ENCODE peak calls at places on chromosomes 6 and 20, in eight cellular contexts. P, J, O, R, E, V, C and D are unnamed samples.

GRCh38 chr6:157274471-157275226 is 48.7 kb downstream of the TMEM242 start:
- DNase-seq in V (peak), C (peak), P (peak), J (no peak), R (peak), O (no peak), E (peak), D (peak)

GRCh38 chr20:61353261-61353995 is 101.4 kb downstream of the CDH4 start:
- DNase-seq in V (no peak), O (peak), C (no peak), P (no peak), R (no peak), E (peak), J (no peak), D (no peak)

GRCh38 chr20:61254881-61255589 is 3.0 kb downstream of the CDH4 start:
- DNase-seq in O (peak), C (peak), P (no peak), J (no peak), V (no peak), E (no peak), R (no peak), D (no peak)

GRCh38 chr6:63527658-63528514 is 44.4 kb upstream of the LOC128125822 start:
- DNase-seq in J (peak), P (peak), C (peak), O (peak), E (no peak), R (no peak), V (no peak), D (no peak)

GRCh38 chr20:11132819-11133341 is 459.1 kb upstream of the JAG1 start:
- DNase-seq in E (no peak), R (no peak), P (no peak), V (no peak), O (no peak), C (no peak), J (no peak), D (no peak)

GRCh38 chr6:2902470-2902762 is 693 bp downstream of the SERPINB9 start:
- DNase-seq in E (no peak), J (no peak), O (peak), C (peak), R (no peak), P (no peak), V (no peak), D (no peak)

GRCh38 chr6:6434723-6435122 is 114.3 kb upstream of the F13A1 start:
- DNase-seq in R (no peak), J (no peak), E (no peak), P (no peak), V (no peak), O (no peak), C (no peak), D (no peak)

GRCh38 chr20:23638309-23638708 is 554 bp upstream of the CST3 start:
- DNase-seq in J (no peak), O (no peak), C (no peak), P (no peak), R (no peak), E (no peak), V (no peak), D (no peak)

GRCh38 chr6:157556671-157557430 is 175.9 kb downstream of the ZDHHC14 start:
- DNase-seq in V (no peak), E (no peak), O (no peak), J (no peak), R (no peak), C (no peak), P (peak), D (no peak)

GRCh38 chr6:110689275-110689935 is 125.9 kb downstream of the CDK19 start:
- DNase-seq in R (no peak), C (no peak), J (no peak), E (no peak), O (no peak), V (no peak), P (no peak), D (no peak)

GRCh38 chr6:16286151-16286522 is 47.8 kb downstream of the GMPR start:
- DNase-seq in E (no peak), V (no peak), R (peak), C (peak), J (peak), O (no peak), P (no peak), D (peak)

GRCh38 chr6:80182291-80182690 is 75.8 kb downstream of the BCKDHB start:
- DNase-seq in C (peak), P (no peak), E (no peak), V (no peak), O (peak), R (no peak), J (no peak), D (no peak)

GRCh38 chr6:2209226-2209809 is 36.1 kb downstream of the GMDS start:
- DNase-seq in J (peak), P (peak), V (no peak), C (peak), R (peak), E (no peak), O (no peak), D (peak)

GRCh38 chr6:22041797-22042489 is 254.9 kb downstream of the PRL start:
- DNase-seq in V (no peak), P (no peak), E (no peak), C (peak), O (no peak), J (no peak), R (no peak), D (no peak)

GRCh38 chr6:2103644-2104523 is 141.5 kb downstream of the GMDS start:
- DNase-seq in V (no peak), R (peak), O (no peak), J (peak), E (no peak), C (peak), P (no peak), D (peak)

GRCh38 chr20:8808180-8808535 is 260.7 kb upstream of the PLCB4 start:
- DNase-seq in J (no peak), R (no peak), O (no peak), P (no peak), V (no peak), C (no peak), E (no peak), D (no peak)

GRCh38 chr6:144912474-144912873 is 627.3 kb downstream of the UTRN start:
- DNase-seq in V (no peak), E (no peak), C (peak), J (no peak), R (no peak), O (no peak), P (no peak), D (no peak)

GRCh38 chr6:5412017-5412416 is 150.7 kb downstream of the FARS2 start:
- DNase-seq in V (no peak), P (no peak), J (no peak), R (no peak), E (no peak), C (no peak), O (no peak), D (no peak)

GRCh38 chr20:675453-676314 is at the start of gene SCRT2:
- DNase-seq in C (peak), P (peak), J (no peak), O (no peak), E (peak), R (peak), V (peak), D (peak)

GRCh38 chr20:7691647-7692046 is 248.6 kb downstream of the HAO1 start:
- DNase-seq in V (no peak), P (no peak), E (no peak), R (no peak), J (no peak), O (no peak), C (no peak), D (no peak)

GRCh38 chr20:9035129-9035528 is 33.8 kb upstream of the PLCB4 start:
- DNase-seq in C (peak), O (peak), R (no peak), P (no peak), V (no peak), J (no peak), E (no peak), D (no peak)

GRCh38 chr6:105359419-105360366 is 43.2 kb downstream of the PREP start:
- DNase-seq in E (no peak), V (no peak), P (no peak), C (peak), R (peak), J (no peak), O (peak), D (no peak)

GRCh38 chr20:3818155-3819151 is 1.9 kb upstream of the AP5S1 start:
- DNase-seq in O (no peak), P (peak), V (no peak), J (peak), R (peak), C (peak), E (no peak), D (peak)

GRCh38 chr20:50678213-50678898 is 13.0 kb downstream of the RIPOR3 start:
- DNase-seq in J (no peak), O (no peak), V (no peak), E (no peak), C (peak), P (peak), R (no peak), D (no peak)

GRCh38 chr6:90088009-90088408 is 193.7 kb downstream of the GJA10 start:
- DNase-seq in V (no peak), E (no peak), P (no peak), J (no peak), C (peak), O (peak), R (no peak), D (no peak)

GRCh38 chr20:23939641-23940040 is 48.9 kb downstream of the GGTLC1 start:
- DNase-seq in E (no peak), C (no peak), J (no peak), V (no peak), P (no peak), R (no peak), O (no peak), D (no peak)

GRCh38 chr6:54308677-54309315 is 555 bp downstream of the TINAG start:
- DNase-seq in C (no peak), V (no peak), P (no peak), O (no peak), E (no peak), R (no peak), J (no peak), D (no peak)

GRCh38 chr20:2084703-2085102 is 16.9 kb upstream of the STK35 start:
- DNase-seq in C (no peak), O (no peak), P (no peak), R (no peak), E (no peak), V (no peak), J (no peak), D (no peak)

GRCh38 chr20:14955396-14955795 is 618.0 kb upstream of the FLRT3 start:
- DNase-seq in E (no peak), J (no peak), R (no peak), V (no peak), C (no peak), P (no peak), O (no peak), D (no peak)

GRCh38 chr6:43521836-43522235 is 4.9 kb downstream of the POLR1C start:
- DNase-seq in R (no peak), E (no peak), P (no peak), C (no peak), V (no peak), O (no peak), J (no peak), D (no peak)

GRCh38 chr6:116575227-116575626 is 3.9 kb downstream of the RWDD1 start:
- DNase-seq in O (no peak), V (no peak), P (no peak), R (no peak), E (no peak), C (no peak), J (no peak), D (no peak)

GRCh38 chr6:296151-297122 is 4.2 kb downstream of the DUSP22 start:
- DNase-seq in E (no peak), C (peak), O (no peak), R (peak), V (no peak), J (no peak), P (peak), D (peak)

GRCh38 chr20:8764289-8764962 is 304.5 kb upstream of the PLCB4 start:
- DNase-seq in E (no peak), C (peak), J (no peak), R (no peak), O (no peak), P (peak), V (no peak), D (no peak)

GRCh38 chr6:25193865-25194679 is 85.1 kb upstream of the CARMIL1 start:
- DNase-seq in V (no peak), O (no peak), C (no peak), E (no peak), R (no peak), P (no peak), J (no peak), D (no peak)

GRCh38 chr20:25205277-25206062 is 10.0 kb downstream of the ENTPD6 start:
- DNase-seq in P (no peak), C (no peak), J (no peak), R (peak), O (no peak), V (no peak), E (no peak), D (no peak)

GRCh38 chr6:151240861-151241642 is 1.3 kb downstream of the AKAP12 start:
- DNase-seq in E (peak), V (no peak), P (peak), C (peak), O (no peak), R (peak), J (no peak), D (peak)

DNA sequence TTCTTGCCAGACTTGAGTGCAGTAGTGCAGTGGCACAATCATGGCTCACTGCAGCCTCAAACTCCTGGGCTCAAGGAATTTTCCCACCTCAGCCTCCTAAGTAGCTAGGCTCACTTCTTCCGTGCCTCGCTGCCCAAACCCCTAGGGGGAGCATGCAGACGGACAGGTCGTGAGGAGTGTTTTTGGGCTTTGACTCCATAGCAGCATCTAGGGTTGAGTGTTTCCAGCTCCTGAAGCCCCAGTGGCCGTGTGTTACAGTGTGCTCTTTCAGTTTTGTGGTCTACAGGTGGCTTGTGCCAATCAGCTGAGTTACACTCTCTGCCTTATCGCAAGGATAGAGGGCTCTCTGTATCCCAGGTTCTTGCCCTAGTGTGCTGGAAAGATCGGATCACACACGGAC is 33.4 kb downstream of the NCOA3 start:
- DNase-seq in R (no peak), J (no peak), E (no peak), C (no peak), P (no peak), O (no peak), V (no peak), D (no peak)
- TF ChIP-seq CTCF in R (no peak), J (peak), E (no peak), C (peak), P (no peak), O (no peak), V (no peak), D (peak)

GRCh38 chr6:12640438-12640837 is 76.1 kb upstream of the PHACTR1 start:
- DNase-seq in V (no peak), J (no peak), C (no peak), O (no peak), R (no peak), E (no peak), P (no peak), D (no peak)
- TF ChIP-seq CTCF in V (no peak), J (no peak), C (no peak), O (no peak), R (no peak), E (no peak), P (no peak), D (no peak)

DNA sequence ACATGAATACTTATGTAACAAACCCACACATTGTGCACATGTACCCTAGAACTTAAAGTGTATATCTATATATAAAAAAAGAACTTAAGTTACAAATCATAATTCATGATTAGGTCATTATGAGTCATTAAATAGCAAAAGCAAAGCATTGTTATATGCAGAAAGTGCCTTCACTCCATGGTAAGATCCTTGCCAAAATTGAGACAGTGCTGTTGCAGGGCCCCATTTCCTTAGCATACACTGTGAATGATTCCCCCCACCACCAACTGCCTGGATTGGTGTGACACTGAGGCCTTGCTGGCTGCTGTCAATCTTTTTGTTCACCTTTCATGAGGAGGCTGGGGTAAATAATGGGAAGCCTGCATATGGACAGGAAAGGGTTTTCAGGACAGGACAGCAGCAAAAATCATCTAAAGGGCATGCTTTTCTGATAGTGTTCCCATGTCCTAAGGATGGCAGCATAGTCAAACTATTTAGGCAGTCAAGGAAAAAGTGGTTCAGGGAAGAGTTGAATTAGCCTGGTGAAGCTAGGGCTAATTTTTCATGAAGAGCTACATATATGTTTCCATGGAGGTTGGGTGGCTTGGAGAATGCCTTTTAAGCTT is 188.2 kb upstream of the ASCC3 start:
- DNase-seq in P (no peak), V (no peak), E (no peak), O (no peak), J (no peak), C (peak), R (no peak), D (no peak)
- TF ChIP-seq CTCF in P (no peak), V (no peak), E (no peak), O (no peak), J (no peak), C (no peak), R (no peak), D (no peak)

DNA sequence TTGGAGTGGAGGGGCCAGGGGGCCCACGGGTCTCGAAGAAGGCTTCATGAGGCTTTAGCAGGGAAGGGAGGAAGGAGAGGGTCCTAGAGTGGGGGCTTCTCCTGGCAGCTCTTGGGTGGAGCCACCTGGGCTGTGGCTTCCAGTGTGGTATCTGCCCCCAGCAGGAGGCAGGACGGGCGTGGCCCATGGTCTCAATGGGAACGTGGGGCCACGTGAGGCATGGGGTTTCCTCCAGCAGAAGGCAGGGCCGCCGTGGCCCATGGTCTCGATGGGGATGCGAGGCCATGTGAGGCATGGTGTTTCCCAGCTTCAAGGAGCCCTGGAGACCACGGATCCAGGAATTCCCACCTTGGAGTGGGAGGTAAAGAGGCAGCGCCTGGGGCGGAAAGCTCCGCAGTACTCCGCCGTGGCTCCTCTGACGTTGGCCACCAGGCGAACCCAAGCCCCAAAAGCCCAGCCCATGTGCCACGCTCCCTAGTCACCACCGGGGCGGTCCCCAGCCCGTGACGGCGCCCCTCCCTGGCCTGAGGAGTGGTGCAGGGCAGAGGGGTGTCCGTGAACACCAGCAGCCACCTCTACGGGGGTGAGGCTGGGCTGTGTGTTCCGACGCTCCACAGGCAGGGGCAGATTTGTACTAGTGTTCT is 62.0 kb upstream of the GATA5 start:
- DNase-seq in R (no peak), V (no peak), J (no peak), P (no peak), C (no peak), E (no peak), O (no peak), D (no peak)
- TF ChIP-seq CTCF in R (no peak), V (no peak), J (no peak), P (no peak), C (no peak), E (no peak), O (no peak), D (no peak)

GRCh38 chr6:150076196-150076893 is 7.4 kb upstream of the ULBP3 start:
- DNase-seq in O (no peak), J (no peak), E (no peak), P (no peak), R (no peak), C (peak), V (no peak), D (no peak)
- TF ChIP-seq CTCF in O (peak), J (peak), E (no peak), P (no peak), R (no peak), C (peak), V (no peak), D (no peak)

GRCh38 chr20:43925786-43926185 is 11.1 kb downstream of the TOX2 start:
- DNase-seq in V (peak), R (no peak), E (no peak), J (no peak), O (no peak), P (peak), C (peak), D (no peak)
- TF ChIP-seq CTCF in V (no peak), R (peak), E (no peak), J (no peak), O (no peak), P (no peak), C (peak), D (no peak)

DNA sequence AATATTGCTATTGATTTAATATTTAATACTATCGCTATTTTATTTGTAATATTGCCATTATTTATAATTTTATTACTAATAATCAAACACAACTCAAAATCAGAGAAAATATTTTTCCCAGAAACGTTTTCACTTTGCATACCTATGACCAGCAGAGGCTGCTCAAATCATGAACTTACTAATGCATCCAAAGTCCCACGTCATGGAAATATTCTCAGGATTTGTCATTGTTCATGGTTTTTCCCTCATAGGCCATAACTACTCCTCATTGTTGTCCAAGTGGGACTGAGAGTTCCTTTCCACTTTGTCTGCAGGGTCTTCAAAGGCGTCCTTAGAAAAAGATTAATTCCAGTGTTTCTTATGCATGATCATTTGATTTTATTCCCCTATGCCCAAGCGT is 344.8 kb downstream of the THBS2 start:
- DNase-seq in P (no peak), C (peak), E (no peak), R (no peak), O (no peak), V (no peak), J (no peak), D (no peak)
- TF ChIP-seq CTCF in P (no peak), C (peak), E (no peak), R (no peak), O (no peak), V (no peak), J (no peak), D (no peak)

GRCh38 chr6:32819729-32820128 is 2.9 kb upstream of the HLA-DOB start:
- DNase-seq in C (peak), R (no peak), E (no peak), V (no peak), P (no peak), O (peak), J (no peak), D (no peak)

GRCh38 chr6:32815115-32815514 is 1.7 kb downstream of the HLA-DOB start:
- DNase-seq in O (no peak), V (no peak), R (no peak), C (peak), E (no peak), P (no peak), J (no peak), D (no peak)

GRCh38 chr6:32816746-32817204 is at the start of gene HLA-DOB:
- DNase-seq in O (no peak), J (no peak), P (no peak), C (peak), R (peak), V (no peak), E (no peak), D (peak)

GRCh38 chr6:32815996-32816395 is 806 bp downstream of the HLA-DOB start:
- DNase-seq in V (no peak), C (no peak), E (no peak), P (no peak), R (peak), O (no peak), J (no peak), D (peak)

DNA sequence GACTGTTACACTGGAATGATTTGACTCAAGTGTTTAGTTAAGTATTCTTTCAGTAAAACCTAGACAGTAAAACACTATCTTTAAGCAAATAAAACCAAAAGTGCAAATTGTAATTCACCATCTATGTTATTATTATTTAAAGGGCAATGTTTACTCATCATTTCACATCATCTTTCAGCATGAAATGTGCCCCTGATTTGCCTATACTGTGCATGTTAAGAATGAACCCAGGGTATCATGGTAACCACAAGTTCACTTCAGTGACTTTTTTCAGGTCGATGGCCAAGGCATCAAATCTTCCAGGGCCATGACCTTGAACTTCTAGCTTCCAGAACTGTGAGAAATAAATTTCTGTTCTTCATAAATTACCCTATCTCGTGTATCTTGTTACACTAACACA is 2.1 kb upstream of the HLA-DOB start:
- DNase-seq in C (no peak), V (no peak), R (no peak), E (no peak), J (no peak), O (no peak), P (no peak), D (no peak)
- TF ChIP-seq CTCF in C (no peak), V (no peak), R (no peak), E (no peak), J (no peak), O (no peak), P (no peak), D (no peak)